ENCODE peak calls at places on chromosome 4, in six cellular contexts. U, M, W, I, A and X are unnamed samples.

GRCh38 chr4:184818216-184818564 is 7.6 kb downstream of the ACSL1 start:
- DNase-seq in U (no peak), M (no peak), W (no peak), I (no peak), A (no peak), X (no peak)

GRCh38 chr4:80361329-80361900 is 25.9 kb downstream of the CFAP299 start:
- DNase-seq in U (no peak), M (no peak), W (no peak), I (no peak), A (no peak), X (no peak)

GRCh38 chr4:67575232-67575888 is 16.8 kb downstream of the STAP1 start:
- DNase-seq in U (no peak), M (no peak), W (no peak), I (no peak), A (no peak), X (no peak)

GRCh38 chr4:123952530-123953274 is 556.1 kb downstream of the SPRY1 start:
- DNase-seq in U (no peak), M (no peak), W (peak), I (no peak), A (no peak), X (no peak)

GRCh38 chr4:134243742-134244713 is 42.4 kb upstream of the PABPC4L start:
- DNase-seq in U (no peak), M (no peak), W (peak), I (peak), A (no peak), X (peak)

GRCh38 chr4:141654098-141654497 is 17.7 kb downstream of the IL15 start:
- DNase-seq in U (no peak), M (no peak), W (peak), I (no peak), A (peak), X (no peak)

GRCh38 chr4:83022724-83023427 is 12.1 kb upstream of the COPS4 start:
- DNase-seq in U (no peak), M (no peak), W (no peak), I (no peak), A (no peak), X (no peak)

GRCh38 chr4:1547863-1548637 is 136.1 kb downstream of the FAM53A start:
- DNase-seq in U (no peak), M (no peak), W (no peak), I (peak), A (peak), X (peak)

GRCh38 chr4:1834047-1834769 is 21.7 kb downstream of the LETM1 start:
- DNase-seq in U (no peak), M (no peak), W (no peak), I (no peak), A (no peak), X (peak)

GRCh38 chr4:78569291-78569821 is 17.8 kb downstream of the ANXA3 start:
- DNase-seq in U (no peak), M (no peak), W (peak), I (no peak), A (no peak), X (no peak)

GRCh38 chr4:99841143-99841542 is 24.5 kb downstream of the DAPP1 start:
- DNase-seq in U (no peak), M (no peak), W (no peak), I (no peak), A (no peak), X (no peak)

GRCh38 chr4:53730431-53730830 is 139.1 kb upstream of the LNX1 start:
- DNase-seq in U (no peak), M (no peak), W (no peak), I (no peak), A (no peak), X (no peak)

GRCh38 chr4:53734182-53734581 is 142.9 kb upstream of the LNX1 start:
- DNase-seq in U (no peak), M (no peak), W (no peak), I (no peak), A (no peak), X (no peak)

GRCh38 chr4:53734584-53735363 is 143.5 kb upstream of the LNX1 start:
- DNase-seq in U (no peak), M (no peak), W (no peak), I (no peak), A (no peak), X (no peak)
- H3K27ac ChIP-seq in U (no peak), M (no peak), W (no peak), I (no peak), A (peak), X (no peak)

GRCh38 chr4:87116230-87116629 is 104.2 kb downstream of the KLHL8 start:
- DNase-seq in U (no peak), M (no peak), W (no peak), I (no peak), A (no peak), X (no peak)

GRCh38 chr4:87118826-87119225 is 101.6 kb downstream of the KLHL8 start:
- DNase-seq in U (no peak), M (no peak), W (peak), I (no peak), A (no peak), X (no peak)

GRCh38 chr4:87117730-87118075 is 102.7 kb downstream of the KLHL8 start:
- DNase-seq in U (no peak), M (no peak), W (no peak), I (no peak), A (no peak), X (no peak)

GRCh38 chr4:87118421-87118820 is 102.0 kb downstream of the KLHL8 start:
- DNase-seq in U (no peak), M (no peak), W (no peak), I (no peak), A (no peak), X (no peak)

DNA sequence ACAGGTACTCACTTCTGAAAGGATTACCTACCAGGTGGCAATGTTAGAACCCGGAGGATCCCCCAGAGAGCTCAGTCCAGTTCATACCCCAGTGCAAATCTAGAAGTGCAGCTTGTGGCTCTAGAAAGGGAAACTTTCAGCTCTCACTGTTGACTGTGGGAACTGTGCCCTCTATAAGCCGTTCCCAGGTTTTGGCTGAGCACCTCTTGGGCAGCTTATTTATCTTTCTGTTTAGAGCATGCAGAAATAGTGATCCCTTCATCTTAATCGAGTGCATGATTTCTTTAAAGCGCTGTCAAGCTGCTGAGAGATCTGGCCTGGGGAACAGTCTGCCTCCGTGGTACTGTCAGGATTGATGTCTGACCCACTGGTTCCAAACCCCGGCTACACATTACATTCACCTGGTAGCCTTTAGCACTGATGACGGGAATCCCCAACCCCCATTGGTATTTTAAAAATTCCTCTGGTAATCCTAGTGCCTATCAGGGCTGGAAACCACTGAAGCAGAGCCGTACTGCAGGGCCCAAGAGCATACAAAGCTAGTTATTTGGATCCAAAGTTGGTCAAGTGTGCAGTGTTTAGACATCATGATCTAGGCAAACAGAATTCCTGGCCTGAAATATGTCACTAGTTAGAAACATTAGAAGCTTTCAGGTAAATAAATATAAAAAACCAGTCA is 103.2 kb downstream of the KLHL8 start:
- DNase-seq in U (no peak), M (no peak), W (no peak), I (no peak), A (no peak), X (no peak)
- H3K27ac ChIP-seq in U (no peak), M (no peak), W (no peak), I (peak), A (peak), X (no peak)

GRCh38 chr4:146367347-146367746 is 153.0 kb downstream of the REELD1 start:
- DNase-seq in U (no peak), M (no peak), W (no peak), I (no peak), A (no peak), X (no peak)
- H3K27ac ChIP-seq in U (no peak), M (no peak), W (peak), I (no peak), A (no peak), X (no peak)

GRCh38 chr4:404006-404405 is 66.4 kb downstream of the ZNF141 start:
- DNase-seq in U (no peak), M (no peak), W (no peak), I (no peak), A (no peak), X (no peak)
- H3K27ac ChIP-seq in U (no peak), M (no peak), W (no peak), I (no peak), A (no peak), X (no peak)

DNA sequence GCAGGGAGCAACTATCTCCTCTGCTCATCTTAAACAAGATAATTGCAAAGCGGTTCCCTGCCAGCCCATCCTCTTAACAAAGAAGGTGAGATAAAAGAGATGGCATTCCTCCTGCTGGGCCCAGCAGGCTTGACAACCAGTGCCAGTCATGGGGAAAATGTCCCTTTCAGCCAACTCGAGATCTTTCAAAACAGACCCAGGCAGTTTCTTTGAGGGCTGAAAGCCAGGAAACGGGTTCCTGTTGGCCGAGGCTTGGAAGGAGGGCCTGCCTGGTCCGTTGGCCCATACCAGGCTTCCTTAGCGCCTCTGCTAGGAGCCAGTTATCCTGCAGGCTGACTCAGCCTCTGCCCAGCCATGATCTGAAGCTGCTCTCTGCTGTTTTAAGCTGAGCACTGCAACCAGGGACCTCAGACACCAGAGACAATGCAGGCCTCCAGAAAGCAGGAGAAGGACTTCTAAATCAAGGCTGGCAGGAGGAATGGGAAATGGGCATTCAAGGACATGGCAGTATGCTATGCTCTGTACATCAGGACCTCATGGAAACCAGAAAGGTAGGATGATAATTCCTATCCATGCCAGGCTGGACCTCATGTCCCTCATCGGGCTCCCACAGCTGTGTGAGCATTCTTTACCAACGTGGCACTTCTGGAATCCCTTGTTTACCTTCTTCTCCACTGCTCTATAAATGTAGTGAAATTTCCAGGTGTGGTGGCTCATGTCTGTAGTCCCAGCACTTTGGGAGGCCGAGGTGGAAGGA is 42.4 kb upstream of the SLC2A9 start:
- DNase-seq in U (no peak), M (peak), W (peak), I (no peak), A (peak), X (peak)
- H3K27ac ChIP-seq in U (no peak), M (peak), W (no peak), I (peak), A (peak), X (no peak)